ENCODE peak calls at places on chromosomes 13 and 19, in seven cellular contexts. One of them, this sample, is unnamed.

GRCh38 chr19:872266-872951 is 12.9 kb downstream of the CFD start:
- DNase-seq in fibroblast of pulmonary artery: peak
- DNase-seq in H1: no peak
- DNase-seq in gastrocnemius medialis: no peak
- DNase-seq in thoracic aorta: no peak
- DNase-seq in astrocyte of the cerebellum: no peak
- DNase-seq in BE2C: peak
- DNase-seq in this sample: no peak

GRCh38 chr13:95075506-95075905 is 225.7 kb downstream of the ABCC4 start:
- DNase-seq in fibroblast of pulmonary artery: no peak
- DNase-seq in H1: no peak
- DNase-seq in gastrocnemius medialis: no peak
- DNase-seq in thoracic aorta: no peak
- DNase-seq in astrocyte of the cerebellum: peak
- DNase-seq in BE2C: no peak
- DNase-seq in this sample: no peak

GRCh38 chr19:14322889-14323463 is 58.3 kb upstream of the ADGRE5 start:
- DNase-seq in fibroblast of pulmonary artery: no peak
- DNase-seq in H1: no peak
- DNase-seq in gastrocnemius medialis: no peak
- DNase-seq in thoracic aorta: no peak
- DNase-seq in astrocyte of the cerebellum: no peak
- DNase-seq in BE2C: no peak
- DNase-seq in this sample: no peak

GRCh38 chr13:110329798-110330461 is 22.8 kb downstream of the COL4A2 start:
- DNase-seq in fibroblast of pulmonary artery: peak
- DNase-seq in H1: no peak
- DNase-seq in gastrocnemius medialis: no peak
- DNase-seq in thoracic aorta: no peak
- DNase-seq in astrocyte of the cerebellum: no peak
- DNase-seq in BE2C: no peak
- DNase-seq in this sample: no peak

GRCh38 chr19:53865523-53865917 is 2.2 kb upstream of the MYADM start:
- DNase-seq in fibroblast of pulmonary artery: no peak
- DNase-seq in H1: no peak
- DNase-seq in gastrocnemius medialis: no peak
- DNase-seq in thoracic aorta: no peak
- DNase-seq in astrocyte of the cerebellum: no peak
- DNase-seq in BE2C: no peak
- DNase-seq in this sample: no peak

GRCh38 chr13:22114630-22115311 is 443.9 kb downstream of the FGF9 start:
- DNase-seq in fibroblast of pulmonary artery: no peak
- DNase-seq in H1: no peak
- DNase-seq in gastrocnemius medialis: no peak
- DNase-seq in thoracic aorta: no peak
- DNase-seq in astrocyte of the cerebellum: no peak
- DNase-seq in BE2C: no peak
- DNase-seq in this sample: no peak

GRCh38 chr19:10553943-10554381 is 10.3 kb downstream of the ATG4D start:
- DNase-seq in fibroblast of pulmonary artery: no peak
- DNase-seq in H1: no peak
- DNase-seq in gastrocnemius medialis: no peak
- DNase-seq in thoracic aorta: no peak
- DNase-seq in astrocyte of the cerebellum: no peak
- DNase-seq in BE2C: no peak
- DNase-seq in this sample: no peak

GRCh38 chr19:46656541-46656940 is 4.4 kb downstream of the DACT3 start:
- DNase-seq in fibroblast of pulmonary artery: no peak
- DNase-seq in H1: no peak
- DNase-seq in gastrocnemius medialis: no peak
- DNase-seq in thoracic aorta: no peak
- DNase-seq in astrocyte of the cerebellum: no peak
- DNase-seq in BE2C: no peak
- DNase-seq in this sample: no peak

GRCh38 chr19:30692517-30692870 is 320.3 kb downstream of the ZNF536 start:
- DNase-seq in fibroblast of pulmonary artery: no peak
- DNase-seq in H1: no peak
- DNase-seq in gastrocnemius medialis: no peak
- DNase-seq in thoracic aorta: no peak
- DNase-seq in astrocyte of the cerebellum: no peak
- DNase-seq in BE2C: no peak
- DNase-seq in this sample: no peak

GRCh38 chr13:101454767-101455166 is 2.3 kb downstream of the ITGBL1 start:
- DNase-seq in fibroblast of pulmonary artery: peak
- DNase-seq in H1: no peak
- DNase-seq in gastrocnemius medialis: no peak
- DNase-seq in thoracic aorta: no peak
- DNase-seq in astrocyte of the cerebellum: no peak
- DNase-seq in BE2C: no peak
- DNase-seq in this sample: no peak

GRCh38 chr19:52734340-52734892 is 428 bp downstream of the ZNF611 start:
- DNase-seq in fibroblast of pulmonary artery: peak
- DNase-seq in H1: no peak
- DNase-seq in gastrocnemius medialis: no peak
- DNase-seq in thoracic aorta: no peak
- DNase-seq in astrocyte of the cerebellum: no peak
- DNase-seq in BE2C: peak
- DNase-seq in this sample: no peak

GRCh38 chr13:109146912-109147624 is 517.7 kb downstream of the MYO16 start:
- DNase-seq in fibroblast of pulmonary artery: peak
- DNase-seq in H1: no peak
- DNase-seq in gastrocnemius medialis: no peak
- DNase-seq in thoracic aorta: no peak
- DNase-seq in astrocyte of the cerebellum: peak
- DNase-seq in BE2C: no peak
- DNase-seq in this sample: no peak

GRCh38 chr13:27354379-27354778 is 70.0 kb upstream of the GTF3A start:
- DNase-seq in fibroblast of pulmonary artery: peak
- DNase-seq in H1: no peak
- DNase-seq in gastrocnemius medialis: no peak
- DNase-seq in thoracic aorta: no peak
- DNase-seq in astrocyte of the cerebellum: no peak
- DNase-seq in BE2C: no peak
- DNase-seq in this sample: no peak

GRCh38 chr13:98298599-98298998 is 121.5 kb upstream of the RNF113B start:
- DNase-seq in fibroblast of pulmonary artery: no peak
- DNase-seq in H1: no peak
- DNase-seq in gastrocnemius medialis: no peak
- DNase-seq in thoracic aorta: no peak
- DNase-seq in astrocyte of the cerebellum: no peak
- DNase-seq in BE2C: no peak
- DNase-seq in this sample: no peak

GRCh38 chr19:4759388-4760284 is 31.9 kb upstream of the FEM1A start:
- DNase-seq in fibroblast of pulmonary artery: peak
- DNase-seq in H1: peak
- DNase-seq in gastrocnemius medialis: peak
- DNase-seq in thoracic aorta: peak
- DNase-seq in astrocyte of the cerebellum: peak
- DNase-seq in BE2C: peak
- DNase-seq in this sample: peak

GRCh38 chr19:13029893-13030292 is 34.6 kb downstream of the NFIX start:
- DNase-seq in fibroblast of pulmonary artery: no peak
- DNase-seq in H1: peak
- DNase-seq in gastrocnemius medialis: no peak
- DNase-seq in thoracic aorta: no peak
- DNase-seq in astrocyte of the cerebellum: no peak
- DNase-seq in BE2C: no peak
- DNase-seq in this sample: no peak

GRCh38 chr19:8611890-8612806 is 1.6 kb upstream of the ADAMTS10 start:
- DNase-seq in fibroblast of pulmonary artery: peak
- DNase-seq in H1: no peak
- DNase-seq in gastrocnemius medialis: peak
- DNase-seq in thoracic aorta: peak
- DNase-seq in astrocyte of the cerebellum: peak
- DNase-seq in BE2C: no peak
- DNase-seq in this sample: no peak

GRCh38 chr13:44155422-44156293 is 218.0 kb upstream of the SERP2 start:
- DNase-seq in fibroblast of pulmonary artery: peak
- DNase-seq in H1: no peak
- DNase-seq in gastrocnemius medialis: peak
- DNase-seq in thoracic aorta: peak
- DNase-seq in astrocyte of the cerebellum: no peak
- DNase-seq in BE2C: no peak
- DNase-seq in this sample: no peak

GRCh38 chr19:29476528-29476927 is 49.3 kb upstream of the VSTM2B start:
- DNase-seq in fibroblast of pulmonary artery: no peak
- DNase-seq in H1: no peak
- DNase-seq in gastrocnemius medialis: no peak
- DNase-seq in thoracic aorta: no peak
- DNase-seq in astrocyte of the cerebellum: no peak
- DNase-seq in BE2C: no peak
- DNase-seq in this sample: no peak

GRCh38 chr19:29480507-29480906 is 45.3 kb upstream of the VSTM2B start:
- DNase-seq in fibroblast of pulmonary artery: no peak
- DNase-seq in H1: no peak
- DNase-seq in gastrocnemius medialis: no peak
- DNase-seq in thoracic aorta: no peak
- DNase-seq in astrocyte of the cerebellum: no peak
- DNase-seq in BE2C: no peak
- DNase-seq in this sample: no peak

GRCh38 chr19:29479941-29480340 is 45.9 kb upstream of the VSTM2B start:
- DNase-seq in fibroblast of pulmonary artery: no peak
- DNase-seq in H1: peak
- DNase-seq in gastrocnemius medialis: no peak
- DNase-seq in thoracic aorta: no peak
- DNase-seq in astrocyte of the cerebellum: no peak
- DNase-seq in BE2C: no peak
- DNase-seq in this sample: no peak

GRCh38 chr19:29477831-29478577 is 47.8 kb upstream of the VSTM2B start:
- DNase-seq in fibroblast of pulmonary artery: no peak
- DNase-seq in H1: peak
- DNase-seq in gastrocnemius medialis: no peak
- DNase-seq in thoracic aorta: no peak
- DNase-seq in astrocyte of the cerebellum: no peak
- DNase-seq in BE2C: no peak
- DNase-seq in this sample: no peak

DNA sequence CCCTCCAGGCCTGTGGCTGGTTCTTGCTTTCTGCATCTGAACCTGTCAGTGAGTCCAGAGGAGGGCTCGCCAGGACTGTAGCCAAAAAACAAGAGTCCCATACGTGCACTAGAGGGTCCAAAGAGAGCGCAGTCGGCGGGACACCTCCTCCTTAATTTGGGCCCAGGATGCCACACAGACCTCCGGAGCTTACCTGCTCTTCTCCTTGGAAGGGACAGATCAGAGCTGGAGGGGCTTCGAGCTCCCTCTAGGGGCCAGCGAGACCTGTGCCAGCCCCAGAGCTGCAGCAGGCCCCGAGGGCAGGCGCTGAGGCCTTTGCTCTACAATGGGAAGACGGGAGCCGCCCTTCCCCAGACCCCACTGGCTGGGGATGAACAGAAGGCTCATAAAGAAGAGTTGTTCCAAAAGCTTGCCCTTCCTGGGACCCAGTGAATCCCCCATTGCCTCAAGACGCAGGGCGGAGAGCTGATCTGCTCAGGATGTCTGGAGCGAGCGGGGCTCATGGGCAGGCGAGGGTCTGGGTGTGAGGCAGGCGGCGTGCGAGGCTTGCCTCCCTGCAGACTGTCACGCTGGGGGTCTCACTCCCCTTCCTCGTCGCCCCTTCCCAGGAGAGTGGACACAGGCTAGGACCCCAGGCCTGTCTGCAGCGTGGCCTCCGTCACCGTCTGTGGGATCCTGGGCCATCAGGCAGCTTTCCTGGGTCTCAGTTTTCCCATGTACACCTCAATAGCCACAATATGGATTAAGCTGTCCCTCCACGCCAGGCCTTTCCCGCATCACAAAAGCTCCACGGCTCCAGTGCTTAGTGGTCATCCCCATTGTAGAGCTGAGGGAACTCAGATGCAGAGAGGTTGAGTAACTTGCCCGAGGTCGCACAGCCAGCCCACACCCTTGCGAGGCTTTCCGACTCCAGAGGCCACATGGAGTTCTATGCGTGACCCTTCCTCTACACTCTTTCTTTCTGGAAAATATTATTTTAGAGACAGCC is 46.9 kb upstream of the VSTM2B start:
- DNase-seq in fibroblast of pulmonary artery: no peak
- DNase-seq in H1: peak
- DNase-seq in gastrocnemius medialis: no peak
- DNase-seq in thoracic aorta: no peak
- DNase-seq in astrocyte of the cerebellum: no peak
- DNase-seq in BE2C: peak
- DNase-seq in this sample: no peak
- TF ChIP-seq CTCF in fibroblast of pulmonary artery: no peak
- TF ChIP-seq CTCF in H1: peak
- TF ChIP-seq CTCF in gastrocnemius medialis: no peak
- TF ChIP-seq CTCF in thoracic aorta: no peak
- TF ChIP-seq CTCF in astrocyte of the cerebellum: peak
- TF ChIP-seq CTCF in BE2C: peak
- TF ChIP-seq CTCF in this sample: peak

GRCh38 chr19:44907613-44908012 is 2.0 kb downstream of the APOE start:
- DNase-seq in fibroblast of pulmonary artery: no peak
- DNase-seq in H1: no peak
- DNase-seq in gastrocnemius medialis: no peak
- DNase-seq in thoracic aorta: no peak
- DNase-seq in astrocyte of the cerebellum: no peak
- DNase-seq in BE2C: no peak
- DNase-seq in this sample: no peak

GRCh38 chr19:44903602-44904425 is 1.8 kb upstream of the APOE start:
- DNase-seq in fibroblast of pulmonary artery: peak
- DNase-seq in H1: peak
- DNase-seq in gastrocnemius medialis: peak
- DNase-seq in thoracic aorta: no peak
- DNase-seq in astrocyte of the cerebellum: no peak
- DNase-seq in BE2C: peak
- DNase-seq in this sample: no peak

GRCh38 chr19:44903216-44903601 is 2.4 kb upstream of the APOE start:
- DNase-seq in fibroblast of pulmonary artery: no peak
- DNase-seq in H1: no peak
- DNase-seq in gastrocnemius medialis: no peak
- DNase-seq in thoracic aorta: no peak
- DNase-seq in astrocyte of the cerebellum: no peak
- DNase-seq in BE2C: no peak
- DNase-seq in this sample: no peak

GRCh38 chr19:44905437-44906160 is at the start of gene APOE:
- DNase-seq in fibroblast of pulmonary artery: peak
- DNase-seq in H1: peak
- DNase-seq in gastrocnemius medialis: no peak
- DNase-seq in thoracic aorta: no peak
- DNase-seq in astrocyte of the cerebellum: no peak
- DNase-seq in BE2C: no peak
- DNase-seq in this sample: no peak

GRCh38 chr19:44904426-44904994 is 1.1 kb upstream of the APOE start:
- DNase-seq in fibroblast of pulmonary artery: no peak
- DNase-seq in H1: peak
- DNase-seq in gastrocnemius medialis: no peak
- DNase-seq in thoracic aorta: no peak
- DNase-seq in astrocyte of the cerebellum: no peak
- DNase-seq in BE2C: no peak
- DNase-seq in this sample: no peak
- TF ChIP-seq CTCF in fibroblast of pulmonary artery: peak
- TF ChIP-seq CTCF in H1: peak
- TF ChIP-seq CTCF in gastrocnemius medialis: no peak
- TF ChIP-seq CTCF in thoracic aorta: no peak
- TF ChIP-seq CTCF in astrocyte of the cerebellum: peak
- TF ChIP-seq CTCF in BE2C: peak
- TF ChIP-seq CTCF in this sample: no peak

GRCh38 chr13:79290595-79291244 is 115.3 kb downstream of the RBM26 start:
- DNase-seq in fibroblast of pulmonary artery: no peak
- DNase-seq in H1: no peak
- DNase-seq in gastrocnemius medialis: no peak
- DNase-seq in thoracic aorta: no peak
- DNase-seq in astrocyte of the cerebellum: no peak
- DNase-seq in BE2C: peak
- DNase-seq in this sample: no peak
- TF ChIP-seq CTCF in fibroblast of pulmonary artery: no peak
- TF ChIP-seq CTCF in H1: no peak
- TF ChIP-seq CTCF in gastrocnemius medialis: no peak
- TF ChIP-seq CTCF in thoracic aorta: no peak
- TF ChIP-seq CTCF in astrocyte of the cerebellum: no peak
- TF ChIP-seq CTCF in BE2C: no peak
- TF ChIP-seq CTCF in this sample: no peak

GRCh38 chr13:41310963-41311606 is at the start of gene NAA16:
- DNase-seq in fibroblast of pulmonary artery: peak
- DNase-seq in H1: peak
- DNase-seq in gastrocnemius medialis: peak
- DNase-seq in thoracic aorta: peak
- DNase-seq in astrocyte of the cerebellum: peak
- DNase-seq in BE2C: peak
- DNase-seq in this sample: peak
- TF ChIP-seq CTCF in fibroblast of pulmonary artery: no peak
- TF ChIP-seq CTCF in H1: no peak
- TF ChIP-seq CTCF in gastrocnemius medialis: peak
- TF ChIP-seq CTCF in thoracic aorta: no peak
- TF ChIP-seq CTCF in astrocyte of the cerebellum: no peak
- TF ChIP-seq CTCF in BE2C: no peak
- TF ChIP-seq CTCF in this sample: peak

This sample was measured in AG04449.